ENCODE peak calls at places on chromosomes 3 and 15, in five cellular contexts. I is endothelial cell of umbilical vein, L is IMR-90, N is uterus, F is transverse colon. Y is an unnamed sample.

GRCh38 chr3:13888576-13888975 is 8.7 kb upstream of the WNT7A start:
- DNase-seq in N (no peak), I (no peak), L (no peak), F (no peak), Y (no peak)

GRCh38 chr15:84976746-84977345 is 4.8 kb upstream of the PDE8A start:
- DNase-seq in L (no peak), F (no peak), I (no peak), N (no peak), Y (no peak)

GRCh38 chr15:27067175-27067574 is 96.2 kb downstream of the GABRG3 start:
- DNase-seq in F (no peak), I (no peak), L (no peak), N (no peak), Y (no peak)

GRCh38 chr3:23645533-23646196 is 160.1 kb upstream of the UBE2E1 start:
- DNase-seq in N (no peak), L (no peak), F (no peak), I (no peak), Y (no peak)

GRCh38 chr15:75696854-75697259 is 15.8 kb downstream of the CSPG4 start:
- DNase-seq in F (no peak), L (no peak), I (no peak), N (no peak), Y (no peak)

GRCh38 chr15:95958417-95958816 is 372.1 kb upstream of the NR2F2 start:
- DNase-seq in N (peak; percentile 36), L (no peak), F (no peak), I (no peak), Y (no peak)

GRCh38 chr15:88810449-88810848 is 7.2 kb downstream of the ACAN start:
- DNase-seq in F (no peak), I (no peak), N (no peak), L (peak; percentile 49), Y (no peak)

GRCh38 chr15:82538961-82539689 is 1.1 kb downstream of the RPS17 start:
- DNase-seq in F (no peak), I (peak; percentile 20), L (no peak), N (no peak), Y (no peak)

GRCh38 chr3:187743195-187744141 is 1.8 kb downstream of the BCL6 start:
- DNase-seq in N (peak; percentile 76), L (peak; percentile 46), F (peak; percentile 66), I (peak; percentile 39), Y (peak; percentile 79)

GRCh38 chr3:61841111-61841845 is 279.9 kb downstream of the PTPRG start:
- DNase-seq in N (no peak), F (no peak), L (peak; percentile 68), I (peak; percentile 87), Y (no peak)

GRCh38 chr3:78969483-78969882 is 798.3 kb downstream of the ROBO1 start:
- DNase-seq in I (no peak), N (no peak), L (peak; percentile 77), F (no peak), Y (no peak)

GRCh38 chr3:97942801-97943546 is 29.3 kb downstream of the RIOX2 start:
- DNase-seq in L (no peak), I (no peak), F (no peak), N (no peak), Y (no peak)

GRCh38 chr3:120678331-120678845 is 3.7 kb downstream of the HGD start:
- DNase-seq in N (no peak), I (peak; percentile 95), L (peak; percentile 65), F (peak; percentile 70), Y (peak; percentile 63)

GRCh38 chr3:141122455-141123030 is 71.4 kb downstream of the SPSB4 start:
- DNase-seq in F (no peak), N (no peak), I (no peak), L (no peak), Y (no peak)

GRCh38 chr3:52388933-52389332 is 56.0 kb downstream of the SEMA3G start:
- DNase-seq in N (no peak), F (no peak), I (no peak), L (no peak), Y (no peak)

GRCh38 chr3:177813322-177813721 is 616.0 kb upstream of the TBL1XR1 start:
- DNase-seq in N (peak; percentile 44), L (peak; percentile 42), I (peak; percentile 87), F (no peak), Y (peak; percentile 37)

GRCh38 chr3:24110051-24110450 is 165.0 kb downstream of the NR1D2 start:
- DNase-seq in F (no peak), I (no peak), L (no peak), N (no peak), Y (no peak)

GRCh38 chr15:23648920-23649515 is 1.4 kb upstream of the MAGEL2 start:
- DNase-seq in N (peak; percentile 23), F (peak; percentile 40), L (no peak), I (no peak), Y (peak; percentile 79)

GRCh38 chr3:98518816-98519215 is 3.9 kb downstream of the CLDND1 start:
- DNase-seq in I (no peak), L (no peak), N (no peak), F (no peak), Y (no peak)

GRCh38 chr3:139434764-139435291 is 41.5 kb downstream of the RBP2 start:
- DNase-seq in L (peak; percentile 28), F (no peak), N (no peak), I (no peak), Y (peak; percentile 34)

GRCh38 chr15:72365844-72366243 is 10.0 kb downstream of the HEXA start:
- DNase-seq in L (no peak), F (peak; percentile 18), N (no peak), I (no peak), Y (no peak)

GRCh38 chr3:105606052-105606451 is 239.3 kb downstream of the ALCAM start:
- DNase-seq in N (no peak), L (peak; percentile 80), I (no peak), F (no peak), Y (no peak)

GRCh38 chr3:50350213-50350526 is 405 bp downstream of the NPRL2 start:
- DNase-seq in I (no peak), L (no peak), N (no peak), F (no peak), Y (no peak)

GRCh38 chr3:50352762-50353161 is 2.1 kb downstream of the CYB561D2 start:
- DNase-seq in I (no peak), F (no peak), L (peak; percentile 29), N (no peak), Y (no peak)

GRCh38 chr3:50351318-50351687 is 641 bp downstream of the CYB561D2 start:
- DNase-seq in F (no peak), N (no peak), L (no peak), I (no peak), Y (no peak)

GRCh38 chr3:50353231-50354004 is 2.8 kb downstream of the CYB561D2 start:
- DNase-seq in F (no peak), L (no peak), N (no peak), I (no peak), Y (no peak)

GRCh38 chr3:50350527-50351317 is at the start of the genes CYB561D2 and NPRL2:
- DNase-seq in L (peak; percentile 90), N (peak; percentile 92), F (peak; percentile 99), I (peak; percentile 95), Y (peak; percentile 97)
- TF ChIP-seq POLR2A in L (no peak), N (peak; percentile 71), F (peak; percentile 93), I (peak; percentile 80), Y (peak; percentile 43)

DNA sequence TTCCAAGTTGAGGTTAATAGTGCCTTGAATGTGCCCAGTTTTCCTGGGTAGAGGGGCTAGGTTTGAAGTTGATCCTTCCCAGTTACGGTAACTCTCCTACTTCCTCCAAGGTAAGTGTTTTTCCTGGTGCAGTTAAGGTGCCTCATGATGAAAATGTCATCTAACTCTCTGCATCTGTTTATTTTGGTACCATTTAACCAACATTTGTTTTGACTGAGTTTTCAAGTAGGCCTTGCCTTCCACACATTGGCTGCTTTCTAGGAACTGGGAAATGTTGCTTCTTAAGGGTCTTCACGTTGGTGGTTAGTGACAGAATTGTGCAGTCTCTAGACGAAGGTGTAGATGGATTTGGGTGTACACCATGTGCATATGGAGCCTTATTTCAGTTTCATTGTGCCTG is 31.3 kb downstream of the USP3 start:
- DNase-seq in N (no peak), I (no peak), L (no peak), F (no peak), Y (no peak)
- TF ChIP-seq POLR2A in N (no peak), I (no peak), L (no peak), F (no peak), Y (no peak)

DNA sequence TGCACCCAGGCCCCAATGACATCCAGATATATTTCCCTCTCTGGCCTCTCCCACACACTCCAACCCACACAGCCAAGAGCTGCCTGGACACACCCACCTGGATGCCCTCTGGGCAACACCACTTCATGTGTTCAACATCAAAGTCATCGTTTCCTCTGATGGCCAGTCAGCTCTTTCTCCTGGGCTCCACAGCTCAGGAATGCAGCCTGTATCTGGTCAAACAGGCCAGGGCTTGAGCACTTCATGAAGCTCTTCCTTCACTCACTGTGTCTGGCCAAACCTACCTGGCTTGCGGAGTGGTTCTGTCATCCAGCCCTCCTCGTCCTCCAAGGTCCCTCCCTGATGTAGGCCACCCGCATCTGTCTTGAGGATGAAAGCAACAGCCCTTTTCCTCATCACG is 35.8 kb upstream of the SLC6A11 start:
- DNase-seq in L (no peak), I (no peak), N (no peak), F (no peak), Y (no peak)
- TF ChIP-seq POLR2A in L (no peak), I (no peak), N (no peak), F (no peak), Y (no peak)

GRCh38 chr3:150765949-150766720 is 3.2 kb upstream of the SIAH2 start:
- DNase-seq in L (peak; percentile 78), N (no peak), F (no peak), I (no peak), Y (no peak)
- TF ChIP-seq POLR2A in L (no peak), N (no peak), F (no peak), I (no peak), Y (no peak)

DNA sequence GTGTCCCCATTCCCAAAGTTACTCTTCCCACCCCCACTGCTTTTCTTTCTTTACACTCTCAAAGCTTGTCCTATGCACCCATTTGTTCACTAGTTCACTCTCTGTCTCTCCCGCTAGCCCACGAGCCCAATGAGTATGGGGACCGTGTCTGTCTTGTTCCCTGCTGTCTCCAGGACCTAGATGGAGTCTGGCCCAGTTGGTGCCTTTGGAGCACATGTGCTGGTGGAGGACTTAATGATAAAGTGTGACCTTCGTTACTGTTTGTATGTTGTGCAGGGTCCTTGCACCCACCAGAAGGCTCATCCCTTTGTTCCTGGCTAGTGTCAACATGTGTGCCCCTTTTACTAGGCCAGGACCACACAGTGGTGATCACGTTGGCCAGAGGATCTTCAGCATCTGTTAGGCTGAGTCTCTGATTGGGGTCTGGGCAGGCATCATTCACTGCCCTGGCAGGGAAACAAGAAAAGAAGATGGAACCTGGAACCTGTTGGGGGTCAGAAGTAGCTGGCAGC is 7.4 kb downstream of the CISH start:
- DNase-seq in F (no peak), I (no peak), L (no peak), N (no peak), Y (no peak)
- TF ChIP-seq POLR2A in F (no peak), I (no peak), L (no peak), N (no peak), Y (no peak)

GRCh38 chr3:77125934-77126333 is 86.0 kb downstream of the ROBO2 start:
- DNase-seq in F (no peak), N (no peak), I (no peak), L (no peak), Y (no peak)

GRCh38 chr3:77122610-77123009 is 82.7 kb downstream of the ROBO2 start:
- DNase-seq in I (no peak), N (no peak), L (no peak), F (no peak), Y (no peak)
- TF ChIP-seq POLR2A in I (no peak), N (no peak), L (no peak), F (no peak), Y (no peak)

GRCh38 chr3:18111702-18112311 is 313.3 kb downstream of the SATB1 start:
- DNase-seq in I (no peak), L (peak; percentile 29), F (no peak), N (no peak), Y (no peak)
- TF ChIP-seq POLR2A in I (no peak), L (no peak), F (no peak), N (no peak), Y (no peak)